ENCODE peak calls at places on chromosomes 3 and 15, in five cellular contexts. H is type B pancreatic cell, Y is NCI-H1105, T is NT2/D1, P is HEK293T. W is an unnamed sample.

GRCh38 chr3:8529738-8530525 is 28.3 kb downstream of the LMCD1 start:
- DNase-seq in H (no peak), Y (no peak), T (peak; percentile 18), P (no peak), W (no peak)

GRCh38 chr3:53700441-53700840 is 145.8 kb downstream of the CHDH start:
- DNase-seq in H (no peak), Y (no peak), T (no peak), P (no peak), W (no peak)

GRCh38 chr3:73144276-73144675 is 82.8 kb downstream of the EBLN2 start:
- DNase-seq in H (no peak), Y (no peak), T (no peak), P (no peak), W (no peak)

GRCh38 chr3:136559896-136560295 is 192.3 kb downstream of the STAG1 start:
- DNase-seq in H (no peak), Y (no peak), T (no peak), P (no peak), W (no peak)

GRCh38 chr3:188914556-188914955 is 257.2 kb upstream of the TPRG1 start:
- DNase-seq in H (no peak), Y (no peak), T (no peak), P (no peak), W (no peak)

GRCh38 chr15:77255385-77255784 is 164.5 kb downstream of the PEAK1 start:
- DNase-seq in H (no peak), Y (no peak), T (no peak), P (no peak), W (no peak)

GRCh38 chr3:56133423-56133822 is 334.8 kb downstream of the ERC2 start:
- DNase-seq in H (no peak), Y (no peak), T (no peak), P (no peak), W (no peak)

GRCh38 chr3:151460240-151460639 is 621 bp downstream of the IGSF10 start:
- DNase-seq in H (no peak), Y (no peak), T (no peak), P (no peak), W (no peak)

GRCh38 chr3:69740103-69741021 is 1.1 kb downstream of the MITF start:
- DNase-seq in H (no peak), Y (no peak), T (no peak), P (peak; percentile 34), W (peak; percentile 39)

GRCh38 chr3:58004972-58005371 is 3.2 kb upstream of the FLNB start:
- DNase-seq in H (no peak), Y (no peak), T (no peak), P (no peak), W (no peak)

GRCh38 chr15:49045691-49046112 is 544 bp downstream of the SECISBP2L start:
- DNase-seq in H (no peak), Y (no peak), T (no peak), P (peak; percentile 14), W (no peak)

GRCh38 chr15:68469162-68470048 is 37.4 kb upstream of the ITGA11 start:
- DNase-seq in H (no peak), Y (no peak), T (no peak), P (no peak), W (no peak)

GRCh38 chr3:24258260-24258659 is 236.4 kb downstream of the THRB start:
- DNase-seq in H (no peak), Y (no peak), T (no peak), P (no peak), W (no peak)

GRCh38 chr3:117439812-117440211 is 730.2 kb downstream of the TUSC7 start:
- DNase-seq in H (no peak), Y (peak; percentile 97), T (peak; percentile 40), P (no peak), W (peak; percentile 35)

GRCh38 chr15:71761649-71762048 is 48.7 kb upstream of the NR2E3 start:
- DNase-seq in H (no peak), Y (no peak), T (no peak), P (no peak), W (no peak)

GRCh38 chr3:119360736-119361462 is 66.7 kb downstream of the ARHGAP31 start:
- DNase-seq in H (no peak), Y (no peak), T (no peak), P (no peak), W (no peak)

GRCh38 chr3:98764692-98765002 is 1.5 kb downstream of the ST3GAL6 start:
- DNase-seq in H (no peak), Y (no peak), T (no peak), P (no peak), W (no peak)

GRCh38 chr3:112101946-112102345 is 15.8 kb downstream of the C3orf52 start:
- DNase-seq in H (no peak), Y (no peak), T (no peak), P (no peak), W (no peak)

GRCh38 chr3:4261411-4261810 is 41.8 kb upstream of the SETMAR start:
- DNase-seq in H (no peak), Y (no peak), T (no peak), P (no peak), W (no peak)

W was measured in NCI-H345.